ENCODE peak calls at places on chromosome 20, in six cellular contexts. P, V, K, W, S and H are unnamed samples. For H3K36me3, the result is how much of the 10 kb centered on the place peaks cover.

GRCh38 chr20:24990810-24991252 is 1.7 kb downstream of the APMAP start:
- DNase-seq in V (no peak), K (no peak), P (peak), W (peak), S (no peak), H (no peak)

GRCh38 chr20:18428490-18429173 is 38.2 kb downstream of the DZANK1 start:
- DNase-seq in V (peak), S (no peak), P (peak), W (peak), K (peak), H (no peak)

GRCh38 chr20:60867589-60867988 is 384.5 kb upstream of the CDH4 start:
- DNase-seq in K (no peak), P (no peak), V (no peak), W (no peak), S (no peak), H (no peak)

GRCh38 chr20:59743767-59744485 is 139.6 kb downstream of the PHACTR3 start:
- DNase-seq in S (no peak), K (no peak), W (no peak), V (peak), P (peak), H (peak)

GRCh38 chr20:9068896-9069663 is at the start of gene PLCB4:
- DNase-seq in W (peak), P (peak), S (no peak), V (peak), K (peak), H (peak)

GRCh38 chr20:59222982-59223610 is 59.5 kb downstream of the ZNF831 start:
- DNase-seq in S (no peak), W (no peak), K (no peak), P (no peak), V (peak), H (peak)

GRCh38 chr20:41169791-41170351 is 32.5 kb downstream of the PLCG1 start:
- DNase-seq in V (no peak), S (no peak), W (peak), K (peak), P (peak), H (peak)

GRCh38 chr20:46833360-46833759 is 61.3 kb upstream of the EYA2 start:
- DNase-seq in W (no peak), V (no peak), K (no peak), P (no peak), S (no peak), H (no peak)

GRCh38 chr20:8777866-8778265 is 291.0 kb upstream of the PLCB4 start:
- DNase-seq in V (no peak), S (no peak), W (no peak), K (no peak), P (no peak), H (no peak)

GRCh38 chr20:42010090-42010489 is 391.9 kb upstream of the CHD6 start:
- DNase-seq in W (no peak), K (no peak), V (no peak), S (no peak), P (no peak), H (no peak)

GRCh38 chr20:10634683-10635411 is 39.0 kb downstream of the JAG1 start:
- DNase-seq in W (peak), V (no peak), S (no peak), P (no peak), K (no peak), H (peak)

GRCh38 chr20:61169870-61170269 is 82.2 kb upstream of the CDH4 start:
- DNase-seq in K (no peak), P (no peak), W (no peak), V (no peak), S (no peak), H (no peak)

GRCh38 chr20:43548273-43548880 is 10.4 kb upstream of the SGK2 start:
- DNase-seq in P (no peak), V (no peak), S (no peak), K (no peak), W (no peak), H (no peak)

GRCh38 chr20:6767536-6768227 is at the start of gene BMP2:
- DNase-seq in P (peak), V (peak), S (no peak), W (peak), K (peak), H (peak)

GRCh38 chr20:51637241-51637640 is 94.7 kb upstream of the NFATC2 start:
- DNase-seq in S (no peak), V (no peak), W (no peak), P (no peak), K (no peak), H (no peak)

GRCh38 chr20:19909696-19910095 is 107.5 kb upstream of the NAA20 start:
- DNase-seq in W (peak), S (no peak), V (peak), P (peak), K (no peak), H (peak)

GRCh38 chr20:16419138-16419715 is 154.0 kb downstream of the KIF16B start:
- DNase-seq in W (no peak), P (no peak), K (no peak), S (no peak), V (no peak), H (no peak)

GRCh38 chr20:19897891-19898290 is 119.3 kb upstream of the NAA20 start:
- DNase-seq in K (no peak), S (no peak), P (no peak), W (no peak), V (no peak), H (no peak)

GRCh38 chr20:49979030-49979832 is 3.5 kb upstream of the SNAI1 start:
- DNase-seq in S (peak), K (peak), P (peak), V (no peak), W (peak), H (peak)

GRCh38 chr20:50478162-50479036 is 31.8 kb upstream of the PTPN1 start:
- DNase-seq in K (peak), V (peak), S (peak), P (peak), W (peak), H (peak)

GRCh38 chr20:32909896-32910571 is 51.3 kb downstream of the EFCAB8 start:
- DNase-seq in K (no peak), V (no peak), P (no peak), S (no peak), W (no peak), H (no peak)

GRCh38 chr20:42559665-42560064 is 630.0 kb downstream of the PTPRT start:
- DNase-seq in W (no peak), K (no peak), V (no peak), P (no peak), S (no peak), H (no peak)

GRCh38 chr20:44966030-44966961 is at the start of gene STK4:
- DNase-seq in W (peak), K (peak), P (peak), S (peak), V (peak), H (peak)

GRCh38 chr20:4724459-4725262 is 3.0 kb downstream of the PRND start:
- DNase-seq in K (no peak), P (no peak), S (no peak), V (no peak), W (peak), H (no peak)

GRCh38 chr20:2873747-2874041 is 413 bp downstream of the PTPRA start:
- DNase-seq in V (peak), P (peak), W (no peak), S (no peak), K (no peak), H (peak)

GRCh38 chr20:15951711-15952110 is 621.5 kb downstream of the KIF16B start:
- DNase-seq in V (no peak), S (no peak), P (no peak), K (no peak), W (no peak), H (no peak)

DNA sequence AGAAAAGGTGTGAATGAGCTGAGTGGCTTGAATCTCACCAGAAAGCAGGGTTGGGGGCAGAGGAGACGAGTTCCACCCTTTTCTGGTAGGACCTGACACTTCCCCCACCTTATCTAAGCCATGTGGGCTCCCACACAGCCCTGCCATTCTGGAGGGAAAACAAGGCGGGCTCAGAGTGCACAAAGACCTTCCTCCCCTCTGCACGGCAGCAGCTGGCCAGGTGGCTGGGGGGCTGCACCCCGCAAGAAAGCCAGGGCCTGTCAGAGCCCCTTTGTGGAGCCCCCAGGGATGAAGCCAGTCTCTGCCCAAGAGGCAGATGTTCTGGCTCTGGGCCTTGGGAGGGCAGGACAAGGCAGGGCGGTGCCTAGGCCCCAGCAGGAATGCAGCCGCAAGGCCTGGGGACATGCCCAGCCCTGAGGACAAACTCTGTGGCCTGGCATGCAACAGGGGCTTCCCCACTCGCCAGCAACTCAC is 48.4 kb upstream of the DSN1 start:
- DNase-seq in K (no peak), S (no peak), W (no peak), P (no peak), V (no peak), H (peak)
- H3K4me3 ChIP-seq in K (no peak), S (no peak), W (no peak), P (no peak), V (no peak), H (no peak)

GRCh38 chr20:21355981-21356380 is 41.3 kb downstream of the NKX2-4 start:
- DNase-seq in K (no peak), V (no peak), W (no peak), P (no peak), S (no peak), H (no peak)
- H3K36me3 ChIP-seq in K (under half), V (under half), W (half or more), P (under half), S (half or more), H (under half)

DNA sequence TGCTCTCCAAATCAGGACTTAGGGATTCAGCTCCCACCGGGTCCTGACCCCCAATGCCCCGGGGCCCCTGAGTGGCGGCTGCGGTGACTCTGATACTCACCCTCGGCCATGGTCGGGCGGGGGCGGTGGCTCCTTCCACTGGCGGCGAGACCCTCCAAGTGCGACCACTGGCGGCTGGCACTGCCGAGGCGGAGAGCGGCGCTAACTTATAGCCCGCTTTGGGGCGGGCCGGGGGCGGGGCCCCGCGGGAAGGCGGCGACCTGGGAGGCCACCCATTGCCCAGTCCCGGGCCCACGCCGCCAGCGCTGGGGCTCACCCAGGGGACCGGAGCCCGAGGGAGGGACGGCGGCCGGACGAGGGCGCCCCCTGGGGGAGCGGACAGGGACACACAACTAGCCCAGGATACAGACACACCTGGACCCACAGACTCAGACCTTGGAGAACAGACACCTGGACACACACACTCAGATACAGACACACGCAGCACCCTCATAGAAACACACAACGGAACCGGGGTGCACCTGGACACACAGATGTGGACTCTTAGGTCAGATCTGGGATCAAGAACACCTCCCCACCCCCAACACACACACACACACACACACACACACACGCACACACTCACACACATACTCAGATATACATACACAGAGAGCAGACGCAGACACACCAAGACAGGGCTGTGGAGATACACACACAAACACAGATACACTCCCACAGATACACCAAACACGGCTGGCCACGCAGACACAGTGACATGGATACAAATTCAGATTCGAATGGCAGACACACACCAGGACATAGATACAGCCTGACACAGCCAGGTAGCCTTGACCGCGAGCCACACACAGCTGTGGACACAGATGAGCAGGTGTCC is at the start of gene TGM2:
- DNase-seq in P (peak), K (peak), S (no peak), V (peak), W (peak), H (peak)
- H3K4me3 ChIP-seq in P (peak), K (peak), S (peak), V (no peak), W (peak), H (peak)

GRCh38 chr20:34472246-34472925 is 43.8 kb upstream of the DYNLRB1 start:
- DNase-seq in S (no peak), K (no peak), W (no peak), V (no peak), P (no peak), H (peak)
- H3K36me3 ChIP-seq in S (under half), K (under half), W (under half), V (under half), P (under half), H (under half)

GRCh38 chr20:31862157-31862470 is 8.2 kb downstream of the DUSP15 start:
- DNase-seq in K (no peak), V (no peak), P (no peak), W (no peak), S (no peak), H (no peak)
- H3K4me3 ChIP-seq in K (no peak), V (no peak), P (peak), W (no peak), S (peak), H (no peak)